ENCODE peak calls at places on chromosomes 2 and 18, in six cellular contexts. I is HepG2, C is upper lobe of left lung, W is K562, L is GM12878, R is A549. K is an unnamed sample.

GRCh38 chr2:64228923-64229322 is 84.7 kb upstream of the PELI1 start:
- ATAC-seq in L (peak), W (no peak), R (no peak), I (no peak), C (no peak), K (no peak)

GRCh38 chr2:182542501-182543258 is 115.8 kb upstream of the PDE1A start:
- ATAC-seq in W (no peak), C (peak), I (no peak), L (no peak), R (no peak), K (no peak)

GRCh38 chr18:11119962-11120361 is 29.4 kb downstream of the PIEZO2 start:
- ATAC-seq in W (no peak), I (peak), L (no peak), R (peak), C (peak), K (no peak)

GRCh38 chr18:44871771-44872170 is 191.1 kb downstream of the SETBP1 start:
- ATAC-seq in W (no peak), I (no peak), R (no peak), C (no peak), L (peak), K (no peak)

GRCh38 chr2:29325544-29325943 is 210.3 kb downstream of the CLIP4 start:
- ATAC-seq in C (no peak), L (no peak), I (no peak), W (no peak), R (no peak), K (no peak)

GRCh38 chr2:203583696-203584095 is 48.6 kb upstream of the RAPH1 start:
- ATAC-seq in L (peak), W (no peak), I (peak), R (peak), C (no peak), K (no peak)

GRCh38 chr2:1045109-1045508 is 94.5 kb downstream of the SNTG2 start:
- ATAC-seq in R (no peak), I (no peak), W (no peak), C (no peak), L (no peak), K (no peak)

GRCh38 chr2:174610243-174610995 is 12.8 kb upstream of the WIPF1 start:
- ATAC-seq in L (peak), W (peak), C (peak), R (no peak), I (no peak), K (no peak)

GRCh38 chr2:9483107-9483506 is 8.8 kb downstream of the IAH1 start:
- ATAC-seq in C (no peak), R (peak), I (no peak), L (no peak), W (peak), K (no peak)

GRCh38 chr2:84816426-84817026 is 64.4 kb downstream of the TRABD2A start:
- ATAC-seq in L (peak), C (no peak), I (no peak), W (no peak), R (no peak), K (no peak)

GRCh38 chr2:121415727-121416126 is 115.0 kb upstream of the RNU4ATAC start:
- ATAC-seq in I (no peak), L (no peak), R (no peak), C (no peak), W (no peak), K (no peak)

GRCh38 chr2:162582357-162582798 is 238.4 kb downstream of the GCA start:
- ATAC-seq in W (no peak), I (peak), R (peak), L (no peak), C (no peak), K (no peak)

GRCh38 chr18:71388148-71388547 is 1099.3 kb downstream of the SOCS6 start:
- ATAC-seq in I (no peak), C (no peak), R (no peak), W (no peak), L (no peak), K (no peak)

GRCh38 chr2:237486819-237487448 is at the start of gene MLPH:
- ATAC-seq in L (no peak), I (peak), C (peak), R (peak), W (no peak), K (peak)

GRCh38 chr2:72932045-72932444 is 14.7 kb downstream of the EMX1 start:
- ATAC-seq in C (no peak), I (no peak), R (no peak), L (no peak), W (no peak), K (no peak)

GRCh38 chr2:36387258-36387916 is 31.8 kb downstream of the CRIM1 start:
- ATAC-seq in L (no peak), R (peak), W (no peak), C (no peak), I (no peak), K (no peak)

GRCh38 chr2:206915136-206915535 is 24.2 kb upstream of the CPO start:
- ATAC-seq in W (no peak), C (peak), R (peak), I (no peak), L (peak), K (no peak)

GRCh38 chr2:121881950-121882349 is 126.5 kb downstream of the TSN start:
- ATAC-seq in W (no peak), I (no peak), R (no peak), L (no peak), C (no peak), K (no peak)

GRCh38 chr18:24214913-24215312 is 76.1 kb downstream of the CABYR start:
- ATAC-seq in L (no peak), R (no peak), C (no peak), W (no peak), I (no peak), K (no peak)

GRCh38 chr2:233414273-233414654 is 60.0 kb downstream of the DGKD start:
- ATAC-seq in I (peak), W (no peak), L (no peak), C (no peak), R (peak), K (no peak)
- TF ChIP-seq EP300 in I (no peak), W (no peak), L (no peak), C (no peak), R (no peak), K (no peak)

GRCh38 chr18:69705987-69706386 is 241.7 kb downstream of the CD226 start:
- ATAC-seq in I (no peak), W (no peak), C (no peak), L (no peak), R (no peak), K (no peak)
- TF ChIP-seq EP300 in I (no peak), W (no peak), C (no peak), L (no peak), R (no peak), K (no peak)

DNA sequence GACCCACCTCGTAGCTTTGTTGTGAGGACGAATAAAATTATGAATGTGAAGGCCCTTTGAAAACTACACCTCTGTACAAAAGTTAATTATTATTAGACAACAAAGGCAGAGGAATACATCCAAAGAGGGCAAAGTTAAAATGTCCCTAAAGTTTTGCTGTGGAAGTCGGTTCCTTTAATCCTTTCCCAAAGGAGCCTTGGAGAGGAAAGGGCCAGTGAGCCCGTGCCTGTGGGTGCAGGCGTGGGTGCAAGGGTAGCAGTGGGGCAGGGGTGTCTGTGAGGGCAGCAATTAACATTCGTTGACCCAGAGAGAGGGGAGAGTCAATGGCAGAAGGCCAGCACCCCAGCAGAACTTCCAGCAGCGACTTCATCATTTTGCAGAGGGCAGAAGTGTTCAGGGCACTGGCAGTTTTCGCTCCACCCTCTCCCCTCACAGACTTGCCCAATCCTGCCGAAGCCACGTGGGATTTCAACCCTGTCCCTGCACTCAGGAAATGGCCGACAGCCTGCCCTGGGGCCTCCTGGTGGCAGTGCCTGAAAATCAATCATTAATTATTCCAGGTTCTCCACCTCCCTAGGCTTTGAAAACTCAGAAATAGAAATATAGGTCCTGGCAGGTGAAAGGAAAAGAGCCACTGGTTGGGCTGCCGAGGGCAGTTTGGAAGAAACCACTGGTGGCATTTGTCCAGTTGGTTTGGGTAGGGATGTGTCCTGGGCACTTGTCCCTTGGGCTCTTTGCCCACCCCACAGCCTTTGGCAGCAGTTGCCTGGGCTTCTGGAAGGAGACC is 4.2 kb upstream of the PAX8 start:
- ATAC-seq in I (peak), W (peak), C (peak), R (peak), L (peak), K (no peak)
- TF ChIP-seq EP300 in I (peak), W (no peak), C (no peak), R (peak), L (no peak), K (no peak)

GRCh38 chr2:4745056-4745455 is 947.1 kb upstream of the SOX11 start:
- ATAC-seq in W (no peak), L (no peak), I (no peak), R (no peak), C (no peak), K (no peak)

GRCh38 chr2:4745596-4745995 is 946.6 kb upstream of the SOX11 start:
- ATAC-seq in C (no peak), W (no peak), L (no peak), I (no peak), R (no peak), K (no peak)
- TF ChIP-seq EP300 in C (no peak), W (no peak), L (no peak), I (no peak), R (no peak), K (no peak)

GRCh38 chr2:18368008-18368407 is 192.4 kb downstream of the RDH14 start:
- ATAC-seq in R (no peak), W (no peak), I (no peak), L (no peak), C (no peak), K (no peak)

GRCh38 chr2:18357537-18357936 is 202.9 kb downstream of the RDH14 start:
- ATAC-seq in L (no peak), C (no peak), W (no peak), I (no peak), R (no peak), K (no peak)

GRCh38 chr2:18365346-18365745 is 195.1 kb downstream of the RDH14 start:
- ATAC-seq in I (no peak), W (no peak), R (no peak), C (no peak), L (no peak), K (no peak)

GRCh38 chr2:18362696-18363095 is 197.8 kb downstream of the RDH14 start:
- ATAC-seq in C (no peak), W (no peak), R (no peak), L (no peak), I (no peak), K (no peak)

DNA sequence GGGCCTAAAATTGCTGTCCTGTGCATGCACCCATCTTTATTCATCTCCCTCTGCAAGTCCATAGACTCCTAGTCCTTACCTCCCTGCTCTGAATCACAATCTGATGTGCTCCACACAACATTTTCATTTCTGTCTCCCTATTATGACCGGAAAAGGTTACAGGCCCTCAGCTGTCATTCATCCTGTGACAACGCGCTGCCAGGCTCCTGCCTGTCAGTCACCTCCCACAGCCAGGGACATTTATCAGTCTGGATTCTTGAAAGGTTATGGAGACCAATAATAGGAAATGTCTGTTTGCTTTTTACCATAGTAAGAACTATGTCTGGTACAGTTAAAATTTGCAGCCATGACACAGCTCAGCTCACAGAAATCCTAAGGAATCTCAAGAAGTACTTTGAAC is 197.1 kb downstream of the RDH14 start:
- ATAC-seq in L (no peak), R (no peak), I (no peak), C (no peak), W (no peak), K (no peak)
- TF ChIP-seq EP300 in L (no peak), R (no peak), I (no peak), C (no peak), W (no peak), K (no peak)

DNA sequence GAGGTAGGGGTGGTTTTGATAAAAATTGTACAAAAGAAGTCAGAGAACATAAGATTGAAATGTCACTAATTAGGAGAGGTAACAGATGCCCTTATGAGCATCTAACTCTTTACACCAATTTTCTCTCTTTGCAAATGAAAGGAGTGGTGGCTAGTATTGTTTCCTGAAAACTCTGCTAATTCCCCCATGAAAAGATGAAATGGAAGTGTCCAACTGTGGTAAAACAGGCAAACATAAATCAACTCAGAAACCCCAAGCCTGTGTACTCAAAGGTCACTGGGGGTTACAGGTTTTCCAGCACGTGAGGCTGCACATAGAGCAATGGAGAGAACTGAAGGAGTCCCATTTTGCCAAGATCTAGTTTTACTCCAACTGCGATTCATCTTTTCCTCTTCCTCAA is 132.1 kb downstream of the MEIS1 start:
- ATAC-seq in L (no peak), C (no peak), W (no peak), I (no peak), R (no peak), K (no peak)
- TF ChIP-seq EP300 in L (no peak), C (no peak), W (no peak), I (no peak), R (no peak), K (no peak)

GRCh38 chr2:22209545-22209944 is 1085.8 kb downstream of the TDRD15 start:
- ATAC-seq in L (peak), C (no peak), R (no peak), I (no peak), W (no peak), K (no peak)

GRCh38 chr2:22221006-22221405 is 1097.2 kb downstream of the TDRD15 start:
- ATAC-seq in L (no peak), C (no peak), R (no peak), W (no peak), I (no peak), K (no peak)

GRCh38 chr2:22213237-22213636 is 1089.5 kb downstream of the TDRD15 start:
- ATAC-seq in C (no peak), R (no peak), L (no peak), I (no peak), W (no peak), K (no peak)

GRCh38 chr2:22215517-22215916 is 1091.7 kb downstream of the TDRD15 start:
- ATAC-seq in C (no peak), I (no peak), R (no peak), W (no peak), L (no peak), K (no peak)
- TF ChIP-seq EP300 in C (no peak), I (no peak), R (no peak), W (no peak), L (no peak), K (no peak)

GRCh38 chr2:48110497-48110896 is 204.2 kb upstream of the FBXO11 start:
- ATAC-seq in W (no peak), R (no peak), L (no peak), I (no peak), C (no peak), K (no peak)
- TF ChIP-seq EP300 in W (no peak), R (no peak), L (no peak), I (no peak), C (no peak), K (no peak)

DNA sequence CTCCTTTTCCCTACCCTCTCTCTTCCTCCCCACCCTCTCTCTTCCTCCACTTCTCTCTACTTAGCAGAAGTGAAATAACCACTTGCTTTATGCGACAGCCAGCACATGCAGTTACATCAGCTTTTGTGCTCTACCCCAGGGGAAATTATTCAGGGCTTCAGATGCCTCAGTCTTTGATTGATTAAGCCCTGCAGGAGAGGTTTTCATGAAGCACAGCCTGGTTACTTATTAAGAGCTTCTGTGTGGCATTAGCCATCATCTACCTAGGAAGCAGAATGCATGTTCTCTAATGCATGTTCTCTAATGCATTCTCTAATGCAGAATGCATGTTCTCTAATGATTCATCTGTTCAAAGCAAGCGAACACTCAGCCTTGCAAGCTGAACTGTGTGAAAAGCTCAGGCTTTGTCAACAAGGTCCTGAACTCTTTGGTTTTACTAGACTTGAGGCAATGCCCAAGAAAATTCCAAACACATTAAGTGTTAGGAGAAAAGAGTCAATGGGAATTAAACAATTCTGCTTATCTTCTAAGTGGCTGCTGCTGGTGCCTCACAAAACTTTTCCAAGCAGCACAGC is 56.1 kb downstream of the LHCGR start:
- ATAC-seq in R (no peak), L (no peak), W (no peak), C (peak), I (no peak), K (no peak)
- TF ChIP-seq EP300 in R (no peak), L (no peak), W (no peak), C (no peak), I (no peak), K (no peak)

GRCh38 chr2:107685587-107685986 is 141.1 kb upstream of the RGPD4 start:
- ATAC-seq in L (no peak), R (no peak), C (no peak), W (no peak), I (no peak), K (no peak)
- TF ChIP-seq EP300 in L (no peak), R (no peak), C (no peak), W (no peak), I (no peak), K (no peak)